ENCODE peak calls at places on chromosomes 4 and X, in nine cellular contexts. Z is tibial nerve; C is GM13977; F is nephron progenitor cell; H is brain microvascular endothelial cell; X is GM12864; M is foreskin fibroblast; I is neural progenitor cell; U is CD8-positive, alpha-beta T cell. S is an unnamed sample.
A peak's percentile ranks its signal among the peaks of the same experiment; 100 is the strongest.

GRCh38 chr4:85707591-85707990 is 232.6 kb downstream of the ARHGAP24 start:
- DNase-seq in X (peak; percentile 27), Z (no peak), M (no peak), I (no peak), U (no peak), C (peak; percentile 12), H (no peak), F (no peak), S (peak; percentile 24)

GRCh38 chr4:139810710-139811109 is 145.1 kb downstream of the MGST2 start:
- DNase-seq in C (no peak), F (no peak), M (no peak), X (no peak), H (no peak), I (no peak), U (no peak), Z (no peak), S (no peak)

GRCh38 chr4:40453912-40454311 is 118.8 kb downstream of the CHRNA9 start:
- DNase-seq in I (no peak), X (no peak), Z (no peak), U (no peak), C (no peak), F (no peak), H (no peak), M (no peak), S (no peak)

GRCh38 chr4:121706595-121707021 is 9.8 kb upstream of the ANXA5 start:
- DNase-seq in X (no peak), C (no peak), M (peak; percentile 72), F (no peak), H (peak; percentile 76), U (peak; percentile 45), I (no peak), Z (no peak), S (no peak)

GRCh38 chr4:124713213-124713592 is 671 bp upstream of the ANKRD50 start:
- DNase-seq in C (peak; percentile 53), F (peak; percentile 61), Z (peak; percentile 35), M (peak; percentile 63), X (no peak), I (no peak), U (no peak), H (peak; percentile 64), S (peak; percentile 31)

GRCh38 chrX:135931644-135932487 is 38.4 kb downstream of the SAGE1 start:
- DNase-seq in Z (peak; percentile 22), C (peak; percentile 14), M (peak; percentile 9), U (peak; percentile 24), X (peak; percentile 3), F (peak; percentile 61), H (peak; percentile 32), I (peak; percentile 64), S (peak; percentile 23)

GRCh38 chrX:65697915-65698796 is 30.7 kb downstream of the MSN start:
- DNase-seq in Z (peak; percentile 14), C (peak; percentile 39), U (peak; percentile 71), M (no peak), F (peak; percentile 9), H (no peak), I (no peak), X (peak; percentile 84), S (peak; percentile 44)

GRCh38 chr4:110197421-110198398 is 705 bp downstream of the ELOVL6 start:
- DNase-seq in X (no peak), I (peak; percentile 58), Z (no peak), M (no peak), H (peak; percentile 45), F (peak; percentile 60), C (peak; percentile 66), U (peak; percentile 35), S (peak; percentile 64)

GRCh38 chrX:11445540-11445939 is 152.3 kb downstream of the AMELX start:
- DNase-seq in X (no peak), M (no peak), Z (no peak), F (no peak), U (no peak), C (no peak), I (no peak), H (no peak), S (no peak)

GRCh38 chr4:142473218-142473959 is 372.7 kb downstream of the INPP4B start:
- DNase-seq in M (no peak), U (no peak), Z (no peak), I (no peak), C (no peak), F (no peak), H (no peak), X (no peak), S (no peak)

GRCh38 chr4:96713271-96713670 is 873.4 kb downstream of the PDHA2 start:
- DNase-seq in H (no peak), X (no peak), C (no peak), I (no peak), F (no peak), Z (no peak), U (no peak), M (no peak), S (no peak)

GRCh38 chr4:14867847-14868246 is 134.4 kb upstream of the CPEB2 start:
- DNase-seq in Z (no peak), I (peak; percentile 89), M (no peak), F (peak; percentile 26), H (no peak), X (no peak), C (no peak), U (no peak), S (no peak)

GRCh38 chr4:98950925-98951324 is 22.0 kb upstream of the EIF4E start:
- DNase-seq in X (no peak), C (no peak), U (no peak), I (no peak), M (peak; percentile 13), H (no peak), F (no peak), Z (no peak), S (no peak)

GRCh38 chr4:99062120-99062519 is 26.5 kb downstream of the ADH5 start:
- DNase-seq in U (no peak), M (peak; percentile 15), F (no peak), H (no peak), Z (no peak), I (no peak), X (no peak), C (no peak), S (no peak)

GRCh38 chr4:30717208-30718020 is 2.8 kb upstream of the PCDH7 start:
- DNase-seq in X (no peak), I (peak; percentile 85), F (peak; percentile 65), H (peak; percentile 42), U (no peak), Z (no peak), C (peak; percentile 49), M (peak; percentile 51), S (peak; percentile 55)

GRCh38 chrX:40471965-40472648 is 108.7 kb upstream of the ATP6AP2 start:
- DNase-seq in Z (no peak), H (peak; percentile 30), I (peak; percentile 48), X (peak; percentile 13), F (peak; percentile 21), U (peak; percentile 10), C (peak; percentile 47), M (peak; percentile 12), S (peak; percentile 42)

DNA sequence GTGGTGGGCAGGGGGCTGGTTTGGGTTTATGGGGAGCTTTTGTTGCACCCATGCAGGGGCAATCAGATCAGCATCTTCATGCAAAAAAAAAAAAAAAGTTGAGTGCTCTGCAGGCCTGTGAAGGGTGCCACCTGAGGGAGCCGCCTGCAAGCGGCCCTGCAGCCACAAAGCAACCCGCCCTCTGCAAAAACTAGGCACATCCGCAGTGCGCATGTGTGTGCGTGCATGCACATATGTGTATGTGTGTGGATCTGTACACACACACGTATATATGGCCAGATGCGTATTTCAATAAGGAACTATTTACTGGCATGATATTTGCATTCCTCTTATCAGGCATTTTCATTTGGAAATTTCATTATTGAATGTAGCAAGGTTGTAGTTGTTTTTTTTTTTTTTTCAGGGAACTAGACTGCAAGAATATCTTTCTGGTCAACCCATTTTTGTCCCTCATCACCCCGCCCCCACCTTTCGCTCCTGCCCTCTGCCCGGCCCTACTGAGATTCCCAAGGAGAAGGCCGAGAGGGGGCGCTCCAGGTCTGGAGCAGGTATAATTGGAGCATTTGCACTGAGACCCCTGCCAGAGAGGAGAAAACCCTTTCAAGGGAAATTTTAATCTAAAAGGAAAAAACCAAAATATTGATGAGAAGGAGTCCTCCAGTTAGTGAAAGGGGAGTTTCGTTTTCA is 18.1 kb downstream of the CCNQ start:
- DNase-seq in X (no peak), C (no peak), I (peak; percentile 33), F (peak; percentile 39), M (no peak), U (no peak), H (no peak), Z (no peak), S (no peak)
- TF ChIP-seq CTCF in X (no peak), C (no peak), I (peak; percentile 46), F (peak; percentile 11), M (no peak), U (no peak), H (peak; percentile 45), Z (no peak), S (no peak)

DNA sequence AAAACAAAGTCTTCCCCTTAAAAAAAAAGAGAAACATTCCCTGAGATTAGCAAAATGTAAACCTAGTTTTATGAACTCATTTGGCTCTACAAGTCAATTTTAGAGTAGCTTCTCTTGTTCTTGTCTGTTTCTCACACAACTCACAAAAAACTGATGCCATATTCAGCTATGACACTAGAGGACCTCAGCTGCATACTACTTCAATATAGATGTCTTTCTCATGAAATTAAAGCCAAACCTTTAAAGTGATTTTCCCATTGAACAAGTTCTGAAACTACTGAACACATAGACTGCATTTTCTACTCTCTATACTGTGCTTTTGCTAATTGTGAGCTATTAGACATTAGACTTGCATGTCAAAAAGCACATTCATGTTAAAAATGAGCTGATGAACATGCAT is 49.8 kb downstream of the TBCK start:
- DNase-seq in Z (no peak), H (peak; percentile 59), U (no peak), X (peak; percentile 12), M (no peak), F (no peak), I (no peak), C (peak; percentile 26), S (peak; percentile 17)
- TF ChIP-seq CTCF in Z (peak; percentile 32), H (peak; percentile 66), U (no peak), X (peak; percentile 49), M (peak; percentile 68), F (peak; percentile 26), I (peak; percentile 38), C (peak; percentile 73), S (peak; percentile 55)

GRCh38 chr4:42282081-42282901 is 115.0 kb upstream of the SHISA3 start:
- DNase-seq in C (peak; percentile 76), X (peak; percentile 47), M (no peak), Z (peak; percentile 51), H (peak; percentile 75), U (no peak), I (peak; percentile 92), F (peak; percentile 58), S (peak; percentile 80)
- TF ChIP-seq CTCF in C (peak; percentile 69), X (peak; percentile 65), M (peak; percentile 59), Z (peak; percentile 80), H (peak; percentile 70), U (peak; percentile 60), I (peak; percentile 90), F (peak; percentile 78), S (peak; percentile 69)

GRCh38 chr4:141350122-141350904 is 129.6 kb downstream of the ZNF330 start:
- DNase-seq in I (no peak), M (peak; percentile 73), U (no peak), X (no peak), F (no peak), H (peak; percentile 16), C (no peak), Z (no peak), S (no peak)
- TF ChIP-seq CTCF in I (no peak), M (no peak), U (no peak), X (no peak), F (no peak), H (no peak), C (no peak), Z (no peak), S (no peak)